ENCODE peak calls at places on chromosomes 7 and 10, in seven cellular contexts. One of them, this sample, is unnamed.

GRCh38 chr10:101655581-101655980 is 39.4 kb downstream of the FBXW4 start:
- DNase-seq in stimulated activated CD4-positive, alpha-beta T cell treated with anti-CD3 and anti-CD28 coated beads, Interleukin-1b, Interleukin-23, amount 100 ng/mL, for 1 hour: no peak
- DNase-seq in non-pigmented ciliary epithelial cell: no peak
- DNase-seq in caudate nucleus: no peak
- DNase-seq in GM18507: no peak
- DNase-seq in BE2C: no peak
- DNase-seq in GM06990: no peak
- DNase-seq in this sample: no peak

GRCh38 chr10:6017781-6018354 is 40.5 kb upstream of the IL15RA start:
- DNase-seq in BE2C: no peak
- DNase-seq in GM06990: no peak
- DNase-seq in stimulated activated CD4-positive, alpha-beta T cell treated with anti-CD3 and anti-CD28 coated beads, Interleukin-1b, Interleukin-23, amount 100 ng/mL, for 1 hour: no peak
- DNase-seq in caudate nucleus: no peak
- DNase-seq in GM18507: no peak
- DNase-seq in non-pigmented ciliary epithelial cell: no peak
- DNase-seq in this sample: no peak

GRCh38 chr7:100629117-100629711 is 12.1 kb downstream of the TFR2 start:
- DNase-seq in caudate nucleus: no peak
- DNase-seq in GM06990: no peak
- DNase-seq in GM18507: no peak
- DNase-seq in stimulated activated CD4-positive, alpha-beta T cell treated with anti-CD3 and anti-CD28 coated beads, Interleukin-1b, Interleukin-23, amount 100 ng/mL, for 1 hour: no peak
- DNase-seq in non-pigmented ciliary epithelial cell: no peak
- DNase-seq in BE2C: peak; percentile 75
- DNase-seq in this sample: no peak

GRCh38 chr10:127303105-127303504 is 106.7 kb upstream of the INSYN2A start:
- DNase-seq in caudate nucleus: no peak
- DNase-seq in stimulated activated CD4-positive, alpha-beta T cell treated with anti-CD3 and anti-CD28 coated beads, Interleukin-1b, Interleukin-23, amount 100 ng/mL, for 1 hour: no peak
- DNase-seq in BE2C: no peak
- DNase-seq in non-pigmented ciliary epithelial cell: no peak
- DNase-seq in GM18507: no peak
- DNase-seq in GM06990: no peak
- DNase-seq in this sample: no peak

GRCh38 chr10:72764151-72764550 is 72.2 kb downstream of the MCU start:
- DNase-seq in GM18507: no peak
- DNase-seq in stimulated activated CD4-positive, alpha-beta T cell treated with anti-CD3 and anti-CD28 coated beads, Interleukin-1b, Interleukin-23, amount 100 ng/mL, for 1 hour: no peak
- DNase-seq in GM06990: no peak
- DNase-seq in non-pigmented ciliary epithelial cell: peak; percentile 75
- DNase-seq in BE2C: no peak
- DNase-seq in caudate nucleus: no peak
- DNase-seq in this sample: peak; percentile 81

GRCh38 chr7:152869041-152869676 is 109.6 kb downstream of the ACTR3B start:
- DNase-seq in caudate nucleus: no peak
- DNase-seq in non-pigmented ciliary epithelial cell: no peak
- DNase-seq in BE2C: no peak
- DNase-seq in stimulated activated CD4-positive, alpha-beta T cell treated with anti-CD3 and anti-CD28 coated beads, Interleukin-1b, Interleukin-23, amount 100 ng/mL, for 1 hour: no peak
- DNase-seq in GM06990: no peak
- DNase-seq in GM18507: no peak
- DNase-seq in this sample: no peak

GRCh38 chr7:7438851-7439250 is 96.8 kb downstream of the COL28A1 start:
- DNase-seq in GM18507: no peak
- DNase-seq in stimulated activated CD4-positive, alpha-beta T cell treated with anti-CD3 and anti-CD28 coated beads, Interleukin-1b, Interleukin-23, amount 100 ng/mL, for 1 hour: no peak
- DNase-seq in GM06990: no peak
- DNase-seq in caudate nucleus: no peak
- DNase-seq in non-pigmented ciliary epithelial cell: peak; percentile 98
- DNase-seq in BE2C: no peak
- DNase-seq in this sample: peak; percentile 99

GRCh38 chr10:124010563-124011131 is 82.8 kb downstream of the CHST15 start:
- DNase-seq in BE2C: peak; percentile 37
- DNase-seq in GM06990: no peak
- DNase-seq in stimulated activated CD4-positive, alpha-beta T cell treated with anti-CD3 and anti-CD28 coated beads, Interleukin-1b, Interleukin-23, amount 100 ng/mL, for 1 hour: no peak
- DNase-seq in caudate nucleus: no peak
- DNase-seq in GM18507: no peak
- DNase-seq in non-pigmented ciliary epithelial cell: no peak
- DNase-seq in this sample: no peak

GRCh38 chr7:51426163-51426562 is 109.6 kb upstream of the COBL start:
- DNase-seq in caudate nucleus: no peak
- DNase-seq in GM18507: no peak
- DNase-seq in BE2C: no peak
- DNase-seq in stimulated activated CD4-positive, alpha-beta T cell treated with anti-CD3 and anti-CD28 coated beads, Interleukin-1b, Interleukin-23, amount 100 ng/mL, for 1 hour: no peak
- DNase-seq in non-pigmented ciliary epithelial cell: no peak
- DNase-seq in GM06990: no peak
- DNase-seq in this sample: no peak

GRCh38 chr10:100827819-100828743 is 82.7 kb downstream of the PAX2 start:
- DNase-seq in caudate nucleus: no peak
- DNase-seq in stimulated activated CD4-positive, alpha-beta T cell treated with anti-CD3 and anti-CD28 coated beads, Interleukin-1b, Interleukin-23, amount 100 ng/mL, for 1 hour: no peak
- DNase-seq in non-pigmented ciliary epithelial cell: no peak
- DNase-seq in GM06990: peak; percentile 35
- DNase-seq in BE2C: peak; percentile 67
- DNase-seq in GM18507: no peak
- DNase-seq in this sample: no peak

GRCh38 chr7:85896531-85896930 is 709.7 kb upstream of the SEMA3D start:
- DNase-seq in non-pigmented ciliary epithelial cell: no peak
- DNase-seq in GM18507: no peak
- DNase-seq in stimulated activated CD4-positive, alpha-beta T cell treated with anti-CD3 and anti-CD28 coated beads, Interleukin-1b, Interleukin-23, amount 100 ng/mL, for 1 hour: no peak
- DNase-seq in caudate nucleus: no peak
- DNase-seq in GM06990: no peak
- DNase-seq in BE2C: no peak
- DNase-seq in this sample: no peak

GRCh38 chr10:43739171-43739570 is 90.5 kb upstream of the ZNF32 start:
- DNase-seq in GM18507: no peak
- DNase-seq in non-pigmented ciliary epithelial cell: no peak
- DNase-seq in BE2C: no peak
- DNase-seq in stimulated activated CD4-positive, alpha-beta T cell treated with anti-CD3 and anti-CD28 coated beads, Interleukin-1b, Interleukin-23, amount 100 ng/mL, for 1 hour: no peak
- DNase-seq in caudate nucleus: no peak
- DNase-seq in GM06990: no peak
- DNase-seq in this sample: no peak

GRCh38 chr7:132034748-132035416 is 478.5 kb upstream of the PODXL start:
- DNase-seq in GM18507: no peak
- DNase-seq in stimulated activated CD4-positive, alpha-beta T cell treated with anti-CD3 and anti-CD28 coated beads, Interleukin-1b, Interleukin-23, amount 100 ng/mL, for 1 hour: no peak
- DNase-seq in BE2C: peak; percentile 80
- DNase-seq in GM06990: no peak
- DNase-seq in caudate nucleus: no peak
- DNase-seq in non-pigmented ciliary epithelial cell: no peak
- DNase-seq in this sample: no peak

GRCh38 chr10:92087750-92088395 is 164.3 kb downstream of the BTAF1 start:
- DNase-seq in caudate nucleus: no peak
- DNase-seq in GM18507: peak; percentile 44
- DNase-seq in non-pigmented ciliary epithelial cell: no peak
- DNase-seq in BE2C: peak; percentile 76
- DNase-seq in GM06990: peak; percentile 58
- DNase-seq in stimulated activated CD4-positive, alpha-beta T cell treated with anti-CD3 and anti-CD28 coated beads, Interleukin-1b, Interleukin-23, amount 100 ng/mL, for 1 hour: peak; percentile 21
- DNase-seq in this sample: peak; percentile 82

GRCh38 chr10:22657566-22658190 is 56.7 kb downstream of the PIP4K2A start:
- DNase-seq in stimulated activated CD4-positive, alpha-beta T cell treated with anti-CD3 and anti-CD28 coated beads, Interleukin-1b, Interleukin-23, amount 100 ng/mL, for 1 hour: no peak
- DNase-seq in GM06990: no peak
- DNase-seq in caudate nucleus: no peak
- DNase-seq in non-pigmented ciliary epithelial cell: no peak
- DNase-seq in GM18507: no peak
- DNase-seq in BE2C: no peak
- DNase-seq in this sample: peak; percentile 28

GRCh38 chr7:139658919-139659675 is 118.7 kb downstream of the HIPK2 start:
- DNase-seq in caudate nucleus: peak; percentile 20
- DNase-seq in non-pigmented ciliary epithelial cell: no peak
- DNase-seq in GM06990: no peak
- DNase-seq in GM18507: no peak
- DNase-seq in BE2C: no peak
- DNase-seq in stimulated activated CD4-positive, alpha-beta T cell treated with anti-CD3 and anti-CD28 coated beads, Interleukin-1b, Interleukin-23, amount 100 ng/mL, for 1 hour: no peak
- DNase-seq in this sample: no peak

GRCh38 chr10:86642499-86642898 is 11.8 kb upstream of the OPN4 start:
- DNase-seq in non-pigmented ciliary epithelial cell: no peak
- DNase-seq in GM18507: no peak
- DNase-seq in GM06990: no peak
- DNase-seq in stimulated activated CD4-positive, alpha-beta T cell treated with anti-CD3 and anti-CD28 coated beads, Interleukin-1b, Interleukin-23, amount 100 ng/mL, for 1 hour: no peak
- DNase-seq in BE2C: no peak
- DNase-seq in caudate nucleus: no peak
- DNase-seq in this sample: peak; percentile 45

GRCh38 chr10:3186365-3186764 is 13.8 kb upstream of the PITRM1 start:
- DNase-seq in caudate nucleus: no peak
- DNase-seq in GM06990: no peak
- DNase-seq in GM18507: no peak
- DNase-seq in stimulated activated CD4-positive, alpha-beta T cell treated with anti-CD3 and anti-CD28 coated beads, Interleukin-1b, Interleukin-23, amount 100 ng/mL, for 1 hour: no peak
- DNase-seq in non-pigmented ciliary epithelial cell: no peak
- DNase-seq in BE2C: no peak
- DNase-seq in this sample: no peak

GRCh38 chr7:24971333-24972165 is 8.4 kb downstream of the OSBPL3 start:
- DNase-seq in stimulated activated CD4-positive, alpha-beta T cell treated with anti-CD3 and anti-CD28 coated beads, Interleukin-1b, Interleukin-23, amount 100 ng/mL, for 1 hour: no peak
- DNase-seq in GM06990: no peak
- DNase-seq in caudate nucleus: no peak
- DNase-seq in GM18507: no peak
- DNase-seq in non-pigmented ciliary epithelial cell: peak; percentile 96
- DNase-seq in BE2C: peak; percentile 52
- DNase-seq in this sample: peak; percentile 91

GRCh38 chr10:109678857-109679256 is 244.5 kb downstream of the XPNPEP1 start:
- DNase-seq in BE2C: no peak
- DNase-seq in stimulated activated CD4-positive, alpha-beta T cell treated with anti-CD3 and anti-CD28 coated beads, Interleukin-1b, Interleukin-23, amount 100 ng/mL, for 1 hour: no peak
- DNase-seq in GM06990: no peak
- DNase-seq in non-pigmented ciliary epithelial cell: no peak
- DNase-seq in GM18507: no peak
- DNase-seq in caudate nucleus: no peak
- DNase-seq in this sample: no peak

GRCh38 chr10:14507156-14507555 is 176.4 kb upstream of the FRMD4A start:
- DNase-seq in non-pigmented ciliary epithelial cell: no peak
- DNase-seq in GM18507: no peak
- DNase-seq in GM06990: no peak
- DNase-seq in BE2C: no peak
- DNase-seq in caudate nucleus: no peak
- DNase-seq in stimulated activated CD4-positive, alpha-beta T cell treated with anti-CD3 and anti-CD28 coated beads, Interleukin-1b, Interleukin-23, amount 100 ng/mL, for 1 hour: no peak
- DNase-seq in this sample: no peak

GRCh38 chr10:96496281-96496925 is 17.3 kb downstream of the TLL2 start:
- DNase-seq in stimulated activated CD4-positive, alpha-beta T cell treated with anti-CD3 and anti-CD28 coated beads, Interleukin-1b, Interleukin-23, amount 100 ng/mL, for 1 hour: no peak
- DNase-seq in non-pigmented ciliary epithelial cell: no peak
- DNase-seq in GM06990: no peak
- DNase-seq in caudate nucleus: no peak
- DNase-seq in GM18507: no peak
- DNase-seq in BE2C: no peak
- DNase-seq in this sample: peak; percentile 25

This sample was measured in HFFc6.